ENCODE peak calls at places on chromosome 10, in eight cellular contexts. One of them, this sample, is unnamed.

GRCh38 chr10:88095778-88096452 is 232.5 kb downstream of the PTEN start:
- DNase-seq in HCT116: no peak
- DNase-seq in hepatocyte: no peak
- DNase-seq in GM23338: no peak
- DNase-seq in MM.1S: no peak
- DNase-seq in PC-3: no peak
- DNase-seq in SK-N-SH: no peak
- DNase-seq in OCI-LY7: no peak
- DNase-seq in this sample: no peak

GRCh38 chr10:63213489-63213888 is 80.4 kb downstream of the NRBF2 start:
- DNase-seq in hepatocyte: no peak
- DNase-seq in HCT116: no peak
- DNase-seq in SK-N-SH: no peak
- DNase-seq in GM23338: no peak
- DNase-seq in OCI-LY7: no peak
- DNase-seq in PC-3: no peak
- DNase-seq in MM.1S: no peak
- DNase-seq in this sample: no peak

GRCh38 chr10:94146746-94147145 is 153.0 kb downstream of the PLCE1 start:
- DNase-seq in SK-N-SH: no peak
- DNase-seq in PC-3: no peak
- DNase-seq in GM23338: no peak
- DNase-seq in MM.1S: no peak
- DNase-seq in OCI-LY7: no peak
- DNase-seq in HCT116: no peak
- DNase-seq in hepatocyte: no peak
- DNase-seq in this sample: no peak

GRCh38 chr10:27100800-27101347 is 580 bp upstream of the ANKRD26 start:
- DNase-seq in OCI-LY7: no peak
- DNase-seq in GM23338: no peak
- DNase-seq in SK-N-SH: no peak
- DNase-seq in PC-3: no peak
- DNase-seq in HCT116: no peak
- DNase-seq in hepatocyte: no peak
- DNase-seq in MM.1S: peak
- DNase-seq in this sample: peak

GRCh38 chr10:6667679-6668270 is 87.7 kb upstream of the PRKCQ start:
- DNase-seq in PC-3: peak
- DNase-seq in MM.1S: peak
- DNase-seq in SK-N-SH: peak
- DNase-seq in OCI-LY7: peak
- DNase-seq in hepatocyte: peak
- DNase-seq in HCT116: peak
- DNase-seq in GM23338: peak
- DNase-seq in this sample: peak

GRCh38 chr10:110421512-110422138 is 76.1 kb upstream of the DUSP5 start:
- DNase-seq in hepatocyte: no peak
- DNase-seq in MM.1S: no peak
- DNase-seq in GM23338: no peak
- DNase-seq in SK-N-SH: no peak
- DNase-seq in OCI-LY7: peak
- DNase-seq in HCT116: no peak
- DNase-seq in PC-3: no peak
- DNase-seq in this sample: no peak

GRCh38 chr10:118981946-118982345 is 47.6 kb upstream of the NANOS1 start:
- DNase-seq in HCT116: no peak
- DNase-seq in OCI-LY7: no peak
- DNase-seq in MM.1S: no peak
- DNase-seq in SK-N-SH: no peak
- DNase-seq in GM23338: no peak
- DNase-seq in hepatocyte: no peak
- DNase-seq in PC-3: no peak
- DNase-seq in this sample: no peak

GRCh38 chr10:100201549-100201948 is 15.7 kb upstream of the ERLIN1 start:
- DNase-seq in OCI-LY7: no peak
- DNase-seq in PC-3: no peak
- DNase-seq in GM23338: no peak
- DNase-seq in hepatocyte: no peak
- DNase-seq in MM.1S: no peak
- DNase-seq in HCT116: no peak
- DNase-seq in SK-N-SH: no peak
- DNase-seq in this sample: no peak

GRCh38 chr10:73553316-73553715 is 37.8 kb downstream of the USP54 start:
- DNase-seq in MM.1S: no peak
- DNase-seq in GM23338: peak
- DNase-seq in HCT116: no peak
- DNase-seq in OCI-LY7: no peak
- DNase-seq in SK-N-SH: no peak
- DNase-seq in PC-3: no peak
- DNase-seq in hepatocyte: no peak
- DNase-seq in this sample: peak

GRCh38 chr10:113475381-113475807 is 77.5 kb upstream of the HABP2 start:
- DNase-seq in SK-N-SH: no peak
- DNase-seq in GM23338: no peak
- DNase-seq in MM.1S: no peak
- DNase-seq in OCI-LY7: no peak
- DNase-seq in hepatocyte: no peak
- DNase-seq in PC-3: peak
- DNase-seq in HCT116: no peak
- DNase-seq in this sample: no peak

GRCh38 chr10:113476191-113476590 is 76.7 kb upstream of the HABP2 start:
- DNase-seq in hepatocyte: no peak
- DNase-seq in HCT116: no peak
- DNase-seq in OCI-LY7: no peak
- DNase-seq in SK-N-SH: no peak
- DNase-seq in GM23338: no peak
- DNase-seq in PC-3: no peak
- DNase-seq in MM.1S: no peak
- DNase-seq in this sample: no peak

GRCh38 chr10:113473011-113473410 is 79.8 kb upstream of the HABP2 start:
- DNase-seq in hepatocyte: no peak
- DNase-seq in GM23338: no peak
- DNase-seq in HCT116: no peak
- DNase-seq in PC-3: no peak
- DNase-seq in SK-N-SH: no peak
- DNase-seq in MM.1S: no peak
- DNase-seq in OCI-LY7: no peak
- DNase-seq in this sample: no peak

GRCh38 chr10:113474756-113475155 is 78.1 kb upstream of the HABP2 start:
- DNase-seq in PC-3: no peak
- DNase-seq in SK-N-SH: no peak
- DNase-seq in MM.1S: no peak
- DNase-seq in OCI-LY7: no peak
- DNase-seq in HCT116: no peak
- DNase-seq in hepatocyte: no peak
- DNase-seq in GM23338: no peak
- DNase-seq in this sample: no peak

GRCh38 chr10:113473851-113474250 is 79.0 kb upstream of the HABP2 start:
- DNase-seq in SK-N-SH: no peak
- DNase-seq in hepatocyte: no peak
- DNase-seq in OCI-LY7: no peak
- DNase-seq in HCT116: no peak
- DNase-seq in MM.1S: no peak
- DNase-seq in GM23338: no peak
- DNase-seq in PC-3: peak
- DNase-seq in this sample: no peak
- H3K4me2 ChIP-seq in SK-N-SH: peak
- H3K4me2 ChIP-seq in hepatocyte: no peak
- H3K4me2 ChIP-seq in OCI-LY7: no peak
- H3K4me2 ChIP-seq in HCT116: no peak
- H3K4me2 ChIP-seq in MM.1S: no peak
- H3K4me2 ChIP-seq in GM23338: no peak
- H3K4me2 ChIP-seq in PC-3: peak
- H3K4me2 ChIP-seq in this sample: no peak

DNA sequence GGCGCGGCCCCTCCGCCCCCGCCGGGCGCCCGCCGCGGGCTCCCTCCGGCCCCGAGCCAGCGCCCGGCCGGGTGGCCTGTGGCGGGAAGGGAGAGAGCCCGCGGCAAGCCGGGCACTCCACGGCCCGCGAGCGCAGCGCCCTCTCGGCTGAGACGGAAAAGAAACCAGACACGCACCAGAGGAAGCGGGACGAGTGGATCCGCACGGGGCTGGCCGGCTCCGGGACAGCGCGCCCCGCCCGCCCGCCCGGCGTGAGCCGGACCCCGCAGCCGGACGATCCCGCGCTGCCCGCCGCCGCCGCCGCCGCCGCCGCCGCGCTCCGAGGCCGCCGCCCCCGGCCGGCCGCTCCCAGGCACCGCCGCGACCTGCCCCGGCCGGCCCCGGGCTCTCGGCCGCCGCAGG is 300 bp downstream of the ARHGAP21 start:
- DNase-seq in OCI-LY7: peak
- DNase-seq in PC-3: no peak
- DNase-seq in MM.1S: peak
- DNase-seq in hepatocyte: no peak
- DNase-seq in GM23338: no peak
- DNase-seq in SK-N-SH: peak
- DNase-seq in HCT116: no peak
- DNase-seq in this sample: peak
- TF ChIP-seq EZH2phosphoT487 in OCI-LY7: no peak
- TF ChIP-seq EZH2phosphoT487 in PC-3: no peak
- TF ChIP-seq EZH2phosphoT487 in MM.1S: no peak
- TF ChIP-seq EZH2phosphoT487 in hepatocyte: no peak
- TF ChIP-seq EZH2phosphoT487 in GM23338: no peak
- TF ChIP-seq EZH2phosphoT487 in SK-N-SH: no peak
- TF ChIP-seq EZH2phosphoT487 in HCT116: no peak
- TF ChIP-seq EZH2phosphoT487 in this sample: no peak

GRCh38 chr10:111593578-111593977 is 516.7 kb downstream of the ADRA2A start:
- DNase-seq in MM.1S: no peak
- DNase-seq in OCI-LY7: no peak
- DNase-seq in hepatocyte: no peak
- DNase-seq in SK-N-SH: no peak
- DNase-seq in GM23338: no peak
- DNase-seq in HCT116: no peak
- DNase-seq in PC-3: no peak
- DNase-seq in this sample: no peak
- TF ChIP-seq CTCF in MM.1S: no peak
- TF ChIP-seq CTCF in OCI-LY7: no peak
- TF ChIP-seq CTCF in hepatocyte: no peak
- TF ChIP-seq CTCF in SK-N-SH: no peak
- TF ChIP-seq CTCF in GM23338: no peak
- TF ChIP-seq CTCF in HCT116: no peak
- TF ChIP-seq CTCF in PC-3: no peak
- TF ChIP-seq CTCF in this sample: no peak

GRCh38 chr10:65581426-65582026 is 1344.3 kb upstream of the LRRTM3 start:
- DNase-seq in hepatocyte: no peak
- DNase-seq in GM23338: peak
- DNase-seq in MM.1S: no peak
- DNase-seq in SK-N-SH: no peak
- DNase-seq in OCI-LY7: no peak
- DNase-seq in HCT116: no peak
- DNase-seq in PC-3: no peak
- DNase-seq in this sample: no peak
- H3K4me2 ChIP-seq in hepatocyte: no peak
- H3K4me2 ChIP-seq in GM23338: no peak
- H3K4me2 ChIP-seq in MM.1S: no peak
- H3K4me2 ChIP-seq in SK-N-SH: no peak
- H3K4me2 ChIP-seq in OCI-LY7: no peak
- H3K4me2 ChIP-seq in HCT116: no peak
- H3K4me2 ChIP-seq in PC-3: no peak
- H3K4me2 ChIP-seq in this sample: no peak

GRCh38 chr10:121648493-121648892 is 50.2 kb upstream of the FGFR2 start:
- DNase-seq in GM23338: no peak
- DNase-seq in hepatocyte: no peak
- DNase-seq in OCI-LY7: no peak
- DNase-seq in HCT116: no peak
- DNase-seq in MM.1S: no peak
- DNase-seq in SK-N-SH: no peak
- DNase-seq in PC-3: no peak
- DNase-seq in this sample: no peak
- TF ChIP-seq EZH2phosphoT487 in GM23338: no peak
- TF ChIP-seq EZH2phosphoT487 in hepatocyte: no peak
- TF ChIP-seq EZH2phosphoT487 in OCI-LY7: no peak
- TF ChIP-seq EZH2phosphoT487 in HCT116: no peak
- TF ChIP-seq EZH2phosphoT487 in MM.1S: no peak
- TF ChIP-seq EZH2phosphoT487 in SK-N-SH: no peak
- TF ChIP-seq EZH2phosphoT487 in PC-3: no peak
- TF ChIP-seq EZH2phosphoT487 in this sample: no peak

DNA sequence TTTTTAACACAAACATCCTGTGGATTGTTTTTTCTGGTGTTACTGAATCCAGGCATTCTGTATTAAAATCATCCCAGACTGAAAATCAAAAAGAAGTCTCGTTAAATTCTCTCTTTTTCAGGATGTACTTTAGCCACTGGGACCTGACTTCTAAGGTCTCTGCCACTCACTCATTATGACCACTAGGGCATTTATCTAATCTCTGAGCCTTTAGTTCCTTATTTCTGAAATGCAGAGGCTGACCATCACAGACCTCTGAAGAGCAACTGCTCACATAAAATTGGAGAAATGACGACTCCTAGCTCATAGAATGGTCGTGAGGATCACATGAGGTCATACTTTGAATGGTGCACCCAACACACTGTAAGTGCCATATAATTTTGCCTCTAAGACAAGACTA is 63.2 kb downstream of the KCNMA1 start:
- DNase-seq in HCT116: no peak
- DNase-seq in GM23338: no peak
- DNase-seq in PC-3: peak
- DNase-seq in OCI-LY7: no peak
- DNase-seq in hepatocyte: no peak
- DNase-seq in MM.1S: no peak
- DNase-seq in SK-N-SH: no peak
- DNase-seq in this sample: no peak
- TF ChIP-seq CTCF in HCT116: no peak
- TF ChIP-seq CTCF in GM23338: no peak
- TF ChIP-seq CTCF in PC-3: peak
- TF ChIP-seq CTCF in OCI-LY7: peak
- TF ChIP-seq CTCF in hepatocyte: no peak
- TF ChIP-seq CTCF in MM.1S: peak
- TF ChIP-seq CTCF in SK-N-SH: peak
- TF ChIP-seq CTCF in this sample: peak